ENCODE peak calls at places on chromosomes 3 and 15, in ten cellular contexts. Y is activated T-cell treated with anti-CD3 and anti-CD28 coated beads, Interleukin-2, amount 50 U/mL, for 4 hours; M is amygdala; U is iPS DF 19.7; Z is NCI-H1105; J is LoVo; B is stimulated activated CD8-positive, alpha-beta memory T cell treated with anti-CD3 and anti-CD28 coated beads, Interleukin-4, amount 100 ng/mL, for 24 hours; O is OCI-LY7; L is effector memory CD8-positive, alpha-beta T cell; V is fibroblast of pulmonary artery. X is an unnamed sample.

GRCh38 chr15:67024322-67024997 is 40.9 kb upstream of the SMAD3 start:
- DNase-seq in Z (no peak), L (no peak), O (no peak), J (peak; percentile 88), B (peak; percentile 11), U (no peak), M (peak; percentile 26), V (peak; percentile 97), Y (no peak), X (peak; percentile 83)

GRCh38 chr3:184765730-184766074 is 46.3 kb upstream of the VPS8 start:
- DNase-seq in B (no peak), V (no peak), M (no peak), Y (no peak), U (no peak), J (peak; percentile 73), Z (no peak), O (peak; percentile 67), L (no peak), X (peak; percentile 80)

GRCh38 chr3:71421820-71422566 is 161.5 kb downstream of the FOXP1 start:
- DNase-seq in Y (no peak), V (no peak), B (no peak), J (no peak), O (peak; percentile 90), M (no peak), U (no peak), Z (no peak), L (peak; percentile 42), X (no peak)

GRCh38 chr15:48550822-48551525 is 94.5 kb downstream of the FBN1 start:
- DNase-seq in L (no peak), Y (no peak), V (peak; percentile 75), Z (no peak), B (no peak), M (no peak), J (no peak), U (no peak), O (no peak), X (no peak)

GRCh38 chr3:58528629-58529028 is 8.4 kb downstream of the ACOX2 start:
- DNase-seq in L (no peak), M (no peak), Z (peak; percentile 24), V (peak; percentile 78), Y (no peak), O (no peak), J (no peak), U (no peak), B (no peak), X (no peak)

GRCh38 chr3:177722386-177722785 is 525.1 kb upstream of the TBL1XR1 start:
- DNase-seq in J (no peak), U (no peak), B (no peak), V (no peak), M (no peak), L (no peak), O (no peak), Z (no peak), Y (no peak), X (no peak)

GRCh38 chr3:128787256-128788253 is 61.6 kb downstream of the RAB7A start:
- DNase-seq in Z (no peak), L (peak; percentile 25), U (no peak), Y (peak; percentile 20), M (no peak), V (peak; percentile 71), O (peak; percentile 31), J (peak; percentile 21), B (no peak), X (peak; percentile 70)

GRCh38 chr3:182710557-182711157 is 82.6 kb upstream of the ATP11B start:
- DNase-seq in Z (peak; percentile 54), J (peak; percentile 41), U (no peak), Y (no peak), O (peak; percentile 68), B (no peak), V (peak; percentile 37), M (no peak), L (no peak), X (peak; percentile 45)

GRCh38 chr3:162702768-162703385 is 1206.3 kb downstream of the OTOL1 start:
- DNase-seq in J (no peak), O (no peak), M (no peak), Y (no peak), Z (no peak), V (no peak), B (no peak), L (no peak), U (no peak), X (no peak)

GRCh38 chr3:53994986-53995385 is 103.3 kb upstream of the SELENOK start:
- DNase-seq in U (no peak), Z (no peak), V (no peak), Y (no peak), M (no peak), L (no peak), B (no peak), J (no peak), O (no peak), X (no peak)

GRCh38 chr3:101635954-101636798 is 40.8 kb downstream of the ZBTB11 start:
- DNase-seq in U (no peak), O (peak; percentile 73), L (peak; percentile 65), Y (peak; percentile 64), Z (peak; percentile 20), J (no peak), V (peak; percentile 52), M (no peak), B (peak; percentile 56), X (no peak)

GRCh38 chr3:160648701-160649100 is 28.3 kb upstream of the ARL14 start:
- DNase-seq in L (no peak), B (no peak), J (no peak), U (no peak), O (no peak), Y (no peak), M (no peak), V (no peak), Z (no peak), X (no peak)

GRCh38 chr3:155078959-155079794 is 942 bp upstream of the MME start:
- DNase-seq in J (no peak), O (peak; percentile 76), L (no peak), U (no peak), V (peak; percentile 70), M (no peak), Z (no peak), Y (no peak), B (no peak), X (no peak)

GRCh38 chr3:138771585-138771984 is 63.1 kb downstream of the PIK3CB start:
- DNase-seq in U (no peak), Y (no peak), O (no peak), J (no peak), V (no peak), M (no peak), Z (no peak), B (no peak), L (no peak), X (no peak)

GRCh38 chr3:70861855-70862254 is 549.4 kb upstream of the MDFIC2 start:
- DNase-seq in M (no peak), J (no peak), Z (no peak), B (no peak), Y (no peak), L (no peak), O (no peak), U (no peak), V (peak; percentile 89), X (no peak)

GRCh38 chr15:70324001-70324974 is 226.6 kb upstream of the TLE3 start:
- DNase-seq in V (no peak), Z (peak; percentile 44), Y (no peak), U (no peak), L (no peak), M (no peak), J (no peak), B (no peak), O (no peak), X (peak; percentile 88)

GRCh38 chr3:105951043-105951442 is 82.2 kb upstream of the CBLB start:
- DNase-seq in U (no peak), V (peak; percentile 36), B (no peak), J (no peak), Z (no peak), Y (no peak), M (no peak), O (no peak), L (no peak), X (no peak)